ENCODE peak calls at places on chromosomes 12 and 14, in four cellular contexts. One of them, this sample, is unnamed.

GRCh38 chr12:57214398-57214781 is 2.2 kb upstream of the NXPH4 start:
- DNase-seq in gastrocnemius medialis: peak
- DNase-seq in body of pancreas: peak
- DNase-seq in A549: peak
- DNase-seq in this sample: peak

GRCh38 chr12:78636253-78636855 is 228.2 kb upstream of the SYT1 start:
- DNase-seq in gastrocnemius medialis: no peak
- DNase-seq in body of pancreas: no peak
- DNase-seq in A549: no peak
- DNase-seq in this sample: no peak

GRCh38 chr12:130195776-130196175 is 33.5 kb downstream of the FZD10 start:
- DNase-seq in gastrocnemius medialis: no peak
- DNase-seq in body of pancreas: no peak
- DNase-seq in A549: no peak
- DNase-seq in this sample: no peak

GRCh38 chr12:125999643-126000042 is 934.4 kb downstream of the AACS start:
- DNase-seq in gastrocnemius medialis: no peak
- DNase-seq in body of pancreas: no peak
- DNase-seq in A549: no peak
- DNase-seq in this sample: no peak

GRCh38 chr14:80942158-80942738 is 710 bp upstream of the CEP128 start:
- DNase-seq in gastrocnemius medialis: no peak
- DNase-seq in body of pancreas: no peak
- DNase-seq in A549: no peak
- DNase-seq in this sample: no peak

GRCh38 chr14:105485720-105486332 is 860 bp upstream of the CRIP1 start:
- DNase-seq in gastrocnemius medialis: no peak
- DNase-seq in body of pancreas: peak
- DNase-seq in A549: peak
- DNase-seq in this sample: no peak

GRCh38 chr14:30608533-30609006 is 13.5 kb upstream of the SCFD1 start:
- DNase-seq in gastrocnemius medialis: peak
- DNase-seq in body of pancreas: peak
- DNase-seq in A549: no peak
- DNase-seq in this sample: no peak

GRCh38 chr12:101599771-101600486 is 5.2 kb downstream of the MYBPC1 start:
- DNase-seq in gastrocnemius medialis: no peak
- DNase-seq in body of pancreas: no peak
- DNase-seq in A549: no peak
- DNase-seq in this sample: no peak

GRCh38 chr12:39574785-39575497 is 44.7 kb downstream of the ABCD2 start:
- DNase-seq in gastrocnemius medialis: no peak
- DNase-seq in body of pancreas: no peak
- DNase-seq in A549: no peak
- DNase-seq in this sample: no peak

GRCh38 chr12:115147916-115148315 is 463.9 kb upstream of the TBX3 start:
- DNase-seq in gastrocnemius medialis: no peak
- DNase-seq in body of pancreas: no peak
- DNase-seq in A549: no peak
- DNase-seq in this sample: no peak

GRCh38 chr12:52675301-52675701 is 4.9 kb downstream of the KRT1 start:
- DNase-seq in gastrocnemius medialis: no peak
- DNase-seq in body of pancreas: no peak
- DNase-seq in A549: no peak
- DNase-seq in this sample: no peak

GRCh38 chr12:31589896-31590729 is 823 bp downstream of the DENND5B start:
- DNase-seq in gastrocnemius medialis: peak
- DNase-seq in body of pancreas: peak
- DNase-seq in A549: peak
- DNase-seq in this sample: peak
- TF ChIP-seq POLR2A in gastrocnemius medialis: peak
- TF ChIP-seq POLR2A in body of pancreas: peak
- TF ChIP-seq POLR2A in A549: no peak
- TF ChIP-seq POLR2A in this sample: peak

GRCh38 chr12:120089105-120089504 is 27.4 kb downstream of the RAB35 start:
- DNase-seq in gastrocnemius medialis: no peak
- DNase-seq in body of pancreas: no peak
- DNase-seq in A549: no peak
- DNase-seq in this sample: no peak

GRCh38 chr12:120090211-120090610 is 26.3 kb downstream of the RAB35 start:
- DNase-seq in gastrocnemius medialis: no peak
- DNase-seq in body of pancreas: no peak
- DNase-seq in A549: no peak
- DNase-seq in this sample: no peak

GRCh38 chr12:120085920-120086319 is 30.6 kb downstream of the RAB35 start:
- DNase-seq in gastrocnemius medialis: no peak
- DNase-seq in body of pancreas: no peak
- DNase-seq in A549: no peak
- DNase-seq in this sample: no peak

GRCh38 chr12:120089796-120090195 is 26.8 kb downstream of the RAB35 start:
- DNase-seq in gastrocnemius medialis: peak
- DNase-seq in body of pancreas: no peak
- DNase-seq in A549: no peak
- DNase-seq in this sample: no peak

DNA sequence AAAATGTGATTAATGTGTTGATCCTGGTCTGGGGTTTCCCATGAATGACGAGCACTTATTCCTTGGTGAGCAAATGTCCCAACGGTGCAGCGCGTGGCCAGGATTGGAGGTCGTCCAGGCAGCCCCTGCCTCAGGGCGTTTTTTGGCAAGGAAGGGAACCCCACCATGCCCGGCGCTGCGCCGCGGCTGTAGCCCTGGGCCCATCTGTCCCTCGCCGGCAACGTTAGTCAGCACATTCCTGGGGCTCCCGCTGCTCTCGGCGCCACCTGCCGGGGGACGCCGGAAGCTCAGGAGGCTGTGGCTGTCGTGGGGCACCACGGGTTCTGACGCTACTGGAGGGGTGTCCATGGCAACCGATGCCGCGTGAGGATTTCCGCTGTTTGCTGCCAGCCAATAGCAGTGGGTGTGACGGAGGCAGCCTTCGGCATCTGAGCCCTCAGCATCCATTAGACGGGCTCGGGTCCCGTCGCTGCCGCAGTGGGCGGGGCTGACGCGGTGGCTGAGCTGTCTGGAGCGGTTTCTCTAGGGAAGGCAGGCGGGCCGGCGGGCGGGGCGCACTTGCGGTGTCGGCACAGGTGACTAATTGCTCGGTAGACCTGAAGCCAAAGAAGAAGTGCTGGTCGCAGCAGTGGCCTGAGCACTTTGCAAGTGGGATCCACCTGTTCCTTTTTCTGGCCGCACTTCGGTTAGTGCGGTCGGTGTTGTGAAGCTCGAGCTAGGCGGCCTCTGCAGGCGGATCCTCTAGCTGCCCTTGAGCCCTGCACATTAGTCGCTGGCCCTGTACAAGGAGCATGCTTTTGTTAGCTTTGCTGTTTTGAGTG is 29.5 kb downstream of the RAB35 start:
- DNase-seq in gastrocnemius medialis: peak
- DNase-seq in body of pancreas: peak
- DNase-seq in A549: peak
- DNase-seq in this sample: peak
- TF ChIP-seq POLR2A in gastrocnemius medialis: no peak
- TF ChIP-seq POLR2A in body of pancreas: peak
- TF ChIP-seq POLR2A in A549: peak
- TF ChIP-seq POLR2A in this sample: peak

GRCh38 chr12:2836576-2836975 is 1.7 kb upstream of the NRIP2 start:
- DNase-seq in gastrocnemius medialis: no peak
- DNase-seq in body of pancreas: no peak
- DNase-seq in A549: no peak
- DNase-seq in this sample: no peak

GRCh38 chr12:2833810-2834209 is 1.0 kb downstream of the NRIP2 start:
- DNase-seq in gastrocnemius medialis: no peak
- DNase-seq in body of pancreas: no peak
- DNase-seq in A549: no peak
- DNase-seq in this sample: no peak

GRCh38 chr12:2834581-2835491 is at the start of gene NRIP2:
- DNase-seq in gastrocnemius medialis: no peak
- DNase-seq in body of pancreas: peak
- DNase-seq in A549: no peak
- DNase-seq in this sample: no peak

GRCh38 chr12:2833327-2833726 is 1.5 kb downstream of the NRIP2 start:
- DNase-seq in gastrocnemius medialis: no peak
- DNase-seq in body of pancreas: no peak
- DNase-seq in A549: no peak
- DNase-seq in this sample: no peak

DNA sequence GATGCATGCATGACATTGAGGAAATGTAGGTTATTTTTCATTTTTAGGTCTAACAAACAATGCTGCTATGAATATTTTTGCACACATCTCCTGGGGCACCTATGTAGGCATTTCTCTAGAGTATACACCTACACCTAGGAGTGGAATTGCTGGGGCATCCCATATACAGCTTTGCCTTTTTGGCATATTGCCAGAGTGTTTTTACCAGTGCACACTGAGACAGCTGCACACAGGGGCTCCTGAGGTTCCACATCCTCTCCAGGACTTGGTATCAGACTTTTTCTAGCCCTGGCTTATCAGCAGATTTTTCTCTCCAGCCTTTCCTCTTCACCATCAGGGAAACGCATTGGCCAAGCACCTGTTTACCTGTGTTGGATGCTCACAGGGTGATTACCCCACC is 1.2 kb upstream of the NRIP2 start:
- DNase-seq in gastrocnemius medialis: no peak
- DNase-seq in body of pancreas: no peak
- DNase-seq in A549: no peak
- DNase-seq in this sample: no peak
- TF ChIP-seq POLR2A in gastrocnemius medialis: no peak
- TF ChIP-seq POLR2A in body of pancreas: no peak
- TF ChIP-seq POLR2A in A549: no peak
- TF ChIP-seq POLR2A in this sample: no peak

DNA sequence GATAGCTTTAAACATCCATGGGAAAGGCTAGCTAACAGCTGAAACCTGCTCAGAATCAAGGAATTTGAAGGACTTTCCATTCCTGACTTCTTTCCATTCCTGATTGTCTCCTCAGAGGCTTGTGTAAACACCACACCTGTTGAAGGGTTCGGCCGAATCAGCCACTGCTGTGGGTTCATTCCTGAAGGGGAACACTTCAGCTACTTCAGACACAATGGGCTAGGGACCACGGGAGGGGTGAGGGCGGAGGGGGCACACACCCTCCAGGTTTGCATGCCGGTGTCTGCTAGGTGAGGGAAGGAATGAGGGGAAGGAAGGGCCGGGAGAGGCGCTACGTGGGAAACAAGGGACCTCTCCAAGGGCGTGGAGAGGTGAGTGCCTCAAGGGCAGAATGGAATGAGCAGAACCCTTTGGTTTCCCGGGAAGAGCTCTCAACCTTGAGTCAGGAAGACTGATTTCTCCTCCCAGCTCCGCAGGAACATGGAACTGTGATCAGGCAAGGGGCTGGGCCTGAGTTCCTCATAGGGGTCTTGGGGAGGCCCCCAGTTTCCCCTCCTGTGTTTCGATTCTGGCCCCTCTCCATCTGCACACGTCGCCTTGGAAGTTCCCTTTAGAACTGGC is 1.4 kb downstream of the GPRC5A start:
- DNase-seq in gastrocnemius medialis: no peak
- DNase-seq in body of pancreas: no peak
- DNase-seq in A549: no peak
- DNase-seq in this sample: no peak
- TF ChIP-seq POLR2A in gastrocnemius medialis: no peak
- TF ChIP-seq POLR2A in body of pancreas: no peak
- TF ChIP-seq POLR2A in A549: no peak
- TF ChIP-seq POLR2A in this sample: no peak

GRCh38 chr12:1797011-1797901 is 23.1 kb upstream of the LRTM2 start:
- DNase-seq in gastrocnemius medialis: no peak
- DNase-seq in body of pancreas: peak
- DNase-seq in A549: no peak
- DNase-seq in this sample: no peak
- TF ChIP-seq POLR2A in gastrocnemius medialis: no peak
- TF ChIP-seq POLR2A in body of pancreas: peak
- TF ChIP-seq POLR2A in A549: no peak
- TF ChIP-seq POLR2A in this sample: no peak

GRCh38 chr12:43333650-43334043 is 218.4 kb downstream of the ADAMTS20 start:
- DNase-seq in gastrocnemius medialis: no peak
- DNase-seq in body of pancreas: no peak
- DNase-seq in A549: no peak
- DNase-seq in this sample: no peak

GRCh38 chr12:43336962-43337555 is 214.9 kb downstream of the ADAMTS20 start:
- DNase-seq in gastrocnemius medialis: no peak
- DNase-seq in body of pancreas: no peak
- DNase-seq in A549: peak
- DNase-seq in this sample: no peak

GRCh38 chr12:43337571-43338497 is 214.2 kb downstream of the ADAMTS20 start:
- DNase-seq in gastrocnemius medialis: no peak
- DNase-seq in body of pancreas: no peak
- DNase-seq in A549: no peak
- DNase-seq in this sample: no peak

GRCh38 chr12:43332977-43333649 is 218.9 kb downstream of the ADAMTS20 start:
- DNase-seq in gastrocnemius medialis: no peak
- DNase-seq in body of pancreas: no peak
- DNase-seq in A549: no peak
- DNase-seq in this sample: no peak

DNA sequence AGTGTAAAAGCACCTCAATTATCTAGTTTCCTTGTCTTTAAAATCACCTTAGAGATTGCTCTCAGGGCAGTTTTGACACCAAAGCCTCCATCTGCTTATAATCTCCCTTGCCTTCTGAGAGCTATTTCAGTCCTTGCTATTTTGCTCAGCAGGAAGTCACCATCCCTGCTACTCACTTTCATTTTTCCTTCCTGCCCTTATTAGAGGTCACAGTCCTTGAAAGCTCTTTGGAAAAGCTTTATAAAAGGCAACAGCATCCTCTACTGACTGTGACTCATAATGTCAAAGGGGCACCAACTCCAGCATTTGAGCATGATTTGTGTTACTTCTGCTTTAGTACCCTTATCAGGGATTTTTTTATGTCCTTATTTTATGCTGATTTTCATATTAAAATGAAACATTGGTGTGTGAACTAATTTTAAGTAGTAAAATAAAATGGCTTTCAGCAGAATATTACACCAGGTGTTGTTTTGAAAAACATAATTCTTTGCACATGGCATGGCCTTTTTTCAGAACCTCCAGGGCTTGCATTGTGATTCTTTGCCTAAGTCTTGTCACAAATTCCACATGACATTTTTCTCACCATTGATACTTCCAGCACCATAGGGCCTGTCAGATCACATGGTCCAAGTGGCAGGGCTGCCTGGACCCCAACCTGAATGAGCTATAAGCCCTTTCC is 213.0 kb downstream of the ADAMTS20 start:
- DNase-seq in gastrocnemius medialis: no peak
- DNase-seq in body of pancreas: no peak
- DNase-seq in A549: peak
- DNase-seq in this sample: peak
- TF ChIP-seq POLR2A in gastrocnemius medialis: no peak
- TF ChIP-seq POLR2A in body of pancreas: no peak
- TF ChIP-seq POLR2A in A549: no peak
- TF ChIP-seq POLR2A in this sample: no peak

GRCh38 chr14:63909984-63910383 is 57.2 kb downstream of the SYNE2 start:
- DNase-seq in gastrocnemius medialis: no peak
- DNase-seq in body of pancreas: no peak
- DNase-seq in A549: no peak
- DNase-seq in this sample: no peak
- TF ChIP-seq POLR2A in gastrocnemius medialis: no peak
- TF ChIP-seq POLR2A in body of pancreas: no peak
- TF ChIP-seq POLR2A in A549: no peak
- TF ChIP-seq POLR2A in this sample: no peak

This sample was measured in H54.